ENCODE peak calls at places on chromosomes 7 and 10, in six cellular contexts. G, M, B, P, J and Z are unnamed samples.

GRCh38 chr10:49310460-49310859 is 11.5 kb downstream of the C10orf71 start:
- DNase-seq in J (no peak), P (no peak), G (no peak), M (no peak), B (no peak), Z (no peak)

GRCh38 chr7:74115326-74115725 is 31.7 kb downstream of the LIMK1 start:
- DNase-seq in G (no peak), P (no peak), B (no peak), M (no peak), J (no peak), Z (no peak)

GRCh38 chr10:116470768-116471415 is 43.2 kb downstream of the PNLIPRP3 start:
- DNase-seq in M (peak; percentile 33), B (peak; percentile 39), G (no peak), P (peak; percentile 8), J (no peak), Z (peak; percentile 63)

GRCh38 chr10:87845624-87846377 is 17.5 kb downstream of the KLLN start:
- DNase-seq in B (no peak), G (no peak), M (peak; percentile 77), P (no peak), J (no peak), Z (peak; percentile 63)

GRCh38 chr7:38671901-38672559 is 40.9 kb upstream of the AMPH start:
- DNase-seq in M (no peak), J (no peak), G (no peak), B (no peak), P (no peak), Z (no peak)

GRCh38 chr7:148708026-148708685 is 9.5 kb downstream of the CUL1 start:
- DNase-seq in B (no peak), M (no peak), J (no peak), G (no peak), P (no peak), Z (no peak)

GRCh38 chr7:117098457-117098856 is 145.2 kb downstream of the ST7 start:
- DNase-seq in B (no peak), M (no peak), P (no peak), J (no peak), G (no peak), Z (peak; percentile 84)

GRCh38 chr10:93030409-93030808 is 30.2 kb upstream of the CYP26C1 start:
- DNase-seq in G (peak; percentile 58), P (no peak), M (peak; percentile 8), J (no peak), B (no peak), Z (peak; percentile 38)

GRCh38 chr10:103428989-103429643 is 23.1 kb downstream of the CALHM2 start:
- DNase-seq in M (no peak), B (no peak), P (no peak), J (no peak), G (no peak), Z (no peak)

GRCh38 chr10:13213163-13213562 is 21.0 kb downstream of the UCMA start:
- DNase-seq in J (no peak), P (no peak), M (no peak), B (no peak), G (no peak), Z (no peak)

DNA sequence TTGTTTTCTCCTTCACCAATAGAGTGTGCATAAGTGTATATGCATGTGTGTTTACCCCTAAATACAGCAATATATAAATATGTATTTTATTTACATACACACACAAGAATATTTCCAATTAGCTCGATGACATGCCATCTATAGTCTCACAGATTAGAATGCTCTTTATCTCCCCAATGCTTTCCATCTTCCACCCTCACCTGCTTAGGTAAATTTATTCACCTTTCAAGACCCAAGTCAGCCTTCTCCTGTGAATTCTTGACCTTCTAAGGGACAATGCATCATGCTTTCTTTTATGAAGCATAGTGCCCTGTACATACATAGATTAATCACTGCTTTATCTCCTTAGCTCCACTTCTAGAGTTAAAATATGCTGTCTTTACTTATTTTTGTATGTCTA is 49.7 kb downstream of the SEMA3A start:
- DNase-seq in G (no peak), M (no peak), B (no peak), P (no peak), J (no peak), Z (no peak)
- H3K4me1 ChIP-seq in G (no peaks in the 10 kb centered on the region), M (peaks cover 7% of the 10 kb centered on the region), B (no peaks in the 10 kb centered on the region), P (no peaks in the 10 kb centered on the region), J (no peaks in the 10 kb centered on the region), Z (no peaks in the 10 kb centered on the region)

GRCh38 chr10:95837783-95838182 is 70.0 kb upstream of the CC2D2B start:
- DNase-seq in B (no peak), J (no peak), M (no peak), P (no peak), G (no peak), Z (no peak)

GRCh38 chr10:95835149-95835860 is 72.5 kb upstream of the CC2D2B start:
- DNase-seq in B (no peak), J (no peak), G (no peak), P (no peak), M (no peak), Z (peak; percentile 7)

GRCh38 chr10:95835911-95836310 is 71.9 kb upstream of the CC2D2B start:
- DNase-seq in M (no peak), J (no peak), G (no peak), P (no peak), B (no peak), Z (no peak)

GRCh38 chr10:95837368-95837776 is 70.4 kb upstream of the CC2D2B start:
- DNase-seq in G (no peak), P (peak; percentile 24), M (no peak), J (no peak), B (no peak), Z (no peak)

DNA sequence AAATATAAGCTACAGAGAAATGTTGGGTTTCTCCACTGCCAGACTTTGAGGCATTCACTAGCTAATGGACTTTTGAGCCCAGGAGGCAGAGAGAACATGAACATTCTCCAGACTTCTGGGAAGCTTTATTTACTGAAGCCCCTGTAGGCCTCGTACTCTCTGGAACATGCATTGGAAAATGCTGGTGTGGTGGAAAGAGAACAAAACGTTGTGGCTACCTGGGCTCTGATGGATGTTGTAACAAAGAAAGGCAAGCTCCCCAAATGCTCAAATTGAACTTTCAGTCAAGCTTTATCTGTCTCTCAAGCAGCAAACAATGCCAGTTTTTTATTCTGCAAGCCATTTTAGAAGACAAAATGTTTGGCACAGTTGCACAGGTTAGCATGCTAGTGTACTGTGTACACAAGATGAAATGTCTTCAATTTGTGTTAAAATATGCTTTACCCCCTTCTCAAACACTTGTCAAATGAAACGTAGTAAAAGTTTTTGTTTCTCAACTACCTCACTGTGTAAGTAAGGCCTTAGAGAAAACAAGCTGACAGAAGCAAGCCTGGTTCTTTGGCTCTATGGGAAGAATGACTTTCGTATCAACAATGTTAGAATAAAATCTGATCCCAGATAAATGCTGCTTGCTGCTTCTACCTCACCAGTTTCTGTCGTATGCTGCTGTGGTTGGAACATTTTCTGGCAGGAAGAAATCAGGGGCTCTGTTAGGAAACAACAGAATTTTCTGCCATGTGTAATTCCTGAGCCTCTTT is 71.0 kb upstream of the CC2D2B start:
- DNase-seq in J (no peak), G (no peak), P (no peak), M (no peak), B (no peak), Z (no peak)
- H3K27ac ChIP-seq in J (peak overlapping the region; percentile 37), G (no peak overlapping the region), P (no peak overlapping the region), M (no peak overlapping the region), B (no peak overlapping the region), Z (no peak overlapping the region)

DNA sequence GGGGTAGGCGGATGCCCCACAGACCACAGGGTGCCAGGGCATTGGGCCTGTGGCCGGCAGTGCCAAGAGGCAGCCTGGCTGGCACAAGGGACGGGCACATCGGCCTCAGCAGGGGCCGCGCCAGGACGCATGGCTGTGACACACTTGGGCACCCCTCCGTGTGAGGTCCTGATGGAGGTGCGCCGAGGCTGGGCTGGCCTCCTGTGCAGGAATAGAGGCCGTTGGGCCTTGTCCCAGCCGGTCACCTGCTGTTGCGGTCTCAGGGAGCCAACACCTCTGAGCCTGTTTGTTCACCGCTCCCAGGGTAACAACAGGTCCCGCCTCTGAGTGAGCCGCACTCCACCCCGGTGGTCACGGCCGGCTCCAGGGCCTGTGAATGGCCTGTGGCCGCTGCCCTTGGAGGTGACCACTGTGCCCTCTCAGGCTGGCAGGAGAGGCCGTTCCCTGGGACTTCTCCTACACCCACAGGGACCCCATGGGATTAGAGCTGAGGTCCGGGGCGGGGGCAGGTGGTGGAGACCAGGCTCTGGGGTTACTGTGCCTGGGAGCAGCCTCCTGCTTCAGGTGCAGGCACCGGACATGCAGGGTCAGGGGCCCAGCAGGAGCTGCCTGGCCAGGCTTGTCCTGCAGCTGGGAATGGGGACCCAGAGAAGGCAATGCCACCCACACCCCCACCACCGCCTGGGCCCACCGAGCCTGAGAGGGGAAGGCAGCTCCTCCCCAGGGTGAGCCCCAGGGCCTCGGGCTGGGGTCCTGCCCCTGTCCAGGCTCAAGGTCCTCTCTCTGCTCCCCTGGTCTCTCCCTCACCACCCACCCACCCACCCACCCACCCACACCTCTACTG is 12.0 kb downstream of the PWWP2B start:
- DNase-seq in P (no peak), M (no peak), B (no peak), G (peak; percentile 41), J (no peak), Z (no peak)
- H3K4me1 ChIP-seq in P (peaks cover 15% of the 10 kb centered on the region), M (peaks cover 23% of the 10 kb centered on the region), B (peaks cover 3% of the 10 kb centered on the region), G (peaks cover 42% of the 10 kb centered on the region), J (no peaks in the 10 kb centered on the region), Z (peaks cover 18% of the 10 kb centered on the region)

GRCh38 chr7:1512781-1513656 is 8.8 kb upstream of the INTS1 start:
- DNase-seq in B (no peak), M (peak; percentile 77), J (peak; percentile 95), P (no peak), G (peak; percentile 96), Z (peak; percentile 90)
- H3K27ac ChIP-seq in B (no peak overlapping the region), M (peak overlapping the region; percentile 86), J (peak overlapping the region; percentile 100), P (no peak overlapping the region), G (peak overlapping the region; percentile 77), Z (no peak overlapping the region)